ENCODE peak calls at places on chromosomes 7 and 10, in seven cellular contexts. One of them, this sample, is unnamed.

GRCh38 chr7:131532570-131533091 is 23.8 kb downstream of the PODXL start:
- DNase-seq in cardiac muscle cell: no peak
- DNase-seq in mesendoderm: no peak
- DNase-seq in neuronal stem cell: no peak
- DNase-seq in HFFc6: no peak
- DNase-seq in M059J: no peak
- DNase-seq in nucleus accumbens: no peak
- DNase-seq in this sample: no peak

GRCh38 chr7:22561895-22562593 is 62.1 kb upstream of the STEAP1B start:
- DNase-seq in cardiac muscle cell: no peak
- DNase-seq in mesendoderm: peak
- DNase-seq in neuronal stem cell: no peak
- DNase-seq in HFFc6: no peak
- DNase-seq in M059J: peak
- DNase-seq in nucleus accumbens: no peak
- DNase-seq in this sample: no peak

GRCh38 chr10:123974406-123974805 is 82.8 kb upstream of the CPXM2 start:
- DNase-seq in cardiac muscle cell: no peak
- DNase-seq in mesendoderm: peak
- DNase-seq in neuronal stem cell: no peak
- DNase-seq in HFFc6: peak
- DNase-seq in M059J: peak
- DNase-seq in nucleus accumbens: no peak
- DNase-seq in this sample: no peak

GRCh38 chr7:139777304-139777890 is 401 bp downstream of the HIPK2 start:
- DNase-seq in cardiac muscle cell: peak
- DNase-seq in mesendoderm: peak
- DNase-seq in neuronal stem cell: peak
- DNase-seq in HFFc6: no peak
- DNase-seq in M059J: peak
- DNase-seq in nucleus accumbens: no peak
- DNase-seq in this sample: peak

GRCh38 chr10:58568428-58568935 is 55.8 kb downstream of the BICC1 start:
- DNase-seq in cardiac muscle cell: no peak
- DNase-seq in mesendoderm: no peak
- DNase-seq in neuronal stem cell: no peak
- DNase-seq in HFFc6: no peak
- DNase-seq in M059J: no peak
- DNase-seq in nucleus accumbens: no peak
- DNase-seq in this sample: no peak

GRCh38 chr7:158495780-158496179 is 91.8 kb downstream of the PTPRN2 start:
- DNase-seq in cardiac muscle cell: peak
- DNase-seq in mesendoderm: peak
- DNase-seq in neuronal stem cell: peak
- DNase-seq in HFFc6: no peak
- DNase-seq in M059J: peak
- DNase-seq in nucleus accumbens: no peak
- DNase-seq in this sample: no peak

GRCh38 chr7:89837515-89837914 is 316.8 kb upstream of the STEAP1 start:
- DNase-seq in cardiac muscle cell: no peak
- DNase-seq in mesendoderm: peak
- DNase-seq in neuronal stem cell: peak
- DNase-seq in HFFc6: no peak
- DNase-seq in M059J: peak
- DNase-seq in nucleus accumbens: no peak
- DNase-seq in this sample: no peak

GRCh38 chr10:26593896-26594295 is 103.6 kb upstream of the PDSS1 start:
- DNase-seq in cardiac muscle cell: no peak
- DNase-seq in mesendoderm: no peak
- DNase-seq in neuronal stem cell: no peak
- DNase-seq in HFFc6: no peak
- DNase-seq in M059J: no peak
- DNase-seq in nucleus accumbens: no peak
- DNase-seq in this sample: no peak

GRCh38 chr7:75866497-75867389 is 12.1 kb upstream of the RHBDD2 start:
- DNase-seq in cardiac muscle cell: peak
- DNase-seq in mesendoderm: peak
- DNase-seq in neuronal stem cell: peak
- DNase-seq in HFFc6: peak
- DNase-seq in M059J: peak
- DNase-seq in nucleus accumbens: peak
- DNase-seq in this sample: peak

GRCh38 chr7:15972767-15973362 is 286.4 kb upstream of the MEOX2 start:
- DNase-seq in cardiac muscle cell: no peak
- DNase-seq in mesendoderm: no peak
- DNase-seq in neuronal stem cell: no peak
- DNase-seq in HFFc6: peak
- DNase-seq in M059J: peak
- DNase-seq in nucleus accumbens: no peak
- DNase-seq in this sample: peak

GRCh38 chr7:150719960-150720891 is 3.8 kb downstream of the GIMAP1 start:
- DNase-seq in cardiac muscle cell: no peak
- DNase-seq in mesendoderm: no peak
- DNase-seq in neuronal stem cell: no peak
- DNase-seq in HFFc6: no peak
- DNase-seq in M059J: no peak
- DNase-seq in nucleus accumbens: no peak
- DNase-seq in this sample: no peak

GRCh38 chr7:23332881-23333612 is 33.9 kb downstream of the MALSU1 start:
- DNase-seq in cardiac muscle cell: no peak
- DNase-seq in mesendoderm: no peak
- DNase-seq in neuronal stem cell: no peak
- DNase-seq in HFFc6: peak
- DNase-seq in M059J: peak
- DNase-seq in nucleus accumbens: no peak
- DNase-seq in this sample: no peak

GRCh38 chr7:150845471-150845870 is 6.8 kb upstream of the AOC1 start:
- DNase-seq in cardiac muscle cell: peak
- DNase-seq in mesendoderm: no peak
- DNase-seq in neuronal stem cell: no peak
- DNase-seq in HFFc6: no peak
- DNase-seq in M059J: no peak
- DNase-seq in nucleus accumbens: peak
- DNase-seq in this sample: no peak

GRCh38 chr10:91603931-91604331 is 28.9 kb downstream of the PPP1R3C start:
- DNase-seq in cardiac muscle cell: no peak
- DNase-seq in mesendoderm: no peak
- DNase-seq in neuronal stem cell: no peak
- DNase-seq in HFFc6: no peak
- DNase-seq in M059J: peak
- DNase-seq in nucleus accumbens: no peak
- DNase-seq in this sample: no peak

GRCh38 chr10:55822096-55822495 is 539.0 kb downstream of the ZWINT start:
- DNase-seq in cardiac muscle cell: no peak
- DNase-seq in mesendoderm: peak
- DNase-seq in neuronal stem cell: no peak
- DNase-seq in HFFc6: no peak
- DNase-seq in M059J: no peak
- DNase-seq in nucleus accumbens: no peak
- DNase-seq in this sample: no peak

GRCh38 chr10:128095023-128095752 is 31.0 kb downstream of the MKI67 start:
- DNase-seq in cardiac muscle cell: no peak
- DNase-seq in mesendoderm: peak
- DNase-seq in neuronal stem cell: no peak
- DNase-seq in HFFc6: no peak
- DNase-seq in M059J: peak
- DNase-seq in nucleus accumbens: no peak
- DNase-seq in this sample: no peak

GRCh38 chr10:11180228-11180627 is 162.6 kb downstream of the CELF2 start:
- DNase-seq in cardiac muscle cell: no peak
- DNase-seq in mesendoderm: no peak
- DNase-seq in neuronal stem cell: no peak
- DNase-seq in HFFc6: no peak
- DNase-seq in M059J: no peak
- DNase-seq in nucleus accumbens: no peak
- DNase-seq in this sample: no peak

GRCh38 chr10:131700032-131700431 is 200.8 kb upstream of the PPP2R2D start:
- DNase-seq in cardiac muscle cell: no peak
- DNase-seq in mesendoderm: no peak
- DNase-seq in neuronal stem cell: no peak
- DNase-seq in HFFc6: no peak
- DNase-seq in M059J: no peak
- DNase-seq in nucleus accumbens: no peak
- DNase-seq in this sample: no peak

GRCh38 chr7:151873402-151873965 is 3.4 kb downstream of the PRKAG2 start:
- DNase-seq in cardiac muscle cell: no peak
- DNase-seq in mesendoderm: no peak
- DNase-seq in neuronal stem cell: no peak
- DNase-seq in HFFc6: no peak
- DNase-seq in M059J: peak
- DNase-seq in nucleus accumbens: no peak
- DNase-seq in this sample: no peak

GRCh38 chr7:21972397-21972784 is 26.7 kb upstream of the CDCA7L start:
- DNase-seq in cardiac muscle cell: no peak
- DNase-seq in mesendoderm: peak
- DNase-seq in neuronal stem cell: no peak
- DNase-seq in HFFc6: no peak
- DNase-seq in M059J: peak
- DNase-seq in nucleus accumbens: no peak
- DNase-seq in this sample: no peak

GRCh38 chr10:76299501-76299900 is 868.1 kb downstream of the LRMDA start:
- DNase-seq in cardiac muscle cell: no peak
- DNase-seq in mesendoderm: peak
- DNase-seq in neuronal stem cell: no peak
- DNase-seq in HFFc6: no peak
- DNase-seq in M059J: peak
- DNase-seq in nucleus accumbens: no peak
- DNase-seq in this sample: no peak

GRCh38 chr7:17546206-17546998 is 247.9 kb downstream of the AHR start:
- DNase-seq in cardiac muscle cell: no peak
- DNase-seq in mesendoderm: no peak
- DNase-seq in neuronal stem cell: no peak
- DNase-seq in HFFc6: peak
- DNase-seq in M059J: peak
- DNase-seq in nucleus accumbens: no peak
- DNase-seq in this sample: no peak

GRCh38 chr7:159049266-159050025 is 95.2 kb downstream of the VIPR2 start:
- DNase-seq in cardiac muscle cell: no peak
- DNase-seq in mesendoderm: no peak
- DNase-seq in neuronal stem cell: no peak
- DNase-seq in HFFc6: no peak
- DNase-seq in M059J: no peak
- DNase-seq in nucleus accumbens: no peak
- DNase-seq in this sample: no peak

GRCh38 chr10:955127-955819 is 23.8 kb upstream of the LARP4B start:
- DNase-seq in cardiac muscle cell: no peak
- DNase-seq in mesendoderm: no peak
- DNase-seq in neuronal stem cell: no peak
- DNase-seq in HFFc6: no peak
- DNase-seq in M059J: no peak
- DNase-seq in nucleus accumbens: no peak
- DNase-seq in this sample: no peak

GRCh38 chr10:18406136-18406535 is 245.3 kb downstream of the NSUN6 start:
- DNase-seq in cardiac muscle cell: no peak
- DNase-seq in mesendoderm: peak
- DNase-seq in neuronal stem cell: no peak
- DNase-seq in HFFc6: no peak
- DNase-seq in M059J: no peak
- DNase-seq in nucleus accumbens: no peak
- DNase-seq in this sample: no peak

GRCh38 chr7:82665966-82666507 is 222.5 kb upstream of the CACNA2D1 start:
- DNase-seq in cardiac muscle cell: no peak
- DNase-seq in mesendoderm: no peak
- DNase-seq in neuronal stem cell: no peak
- DNase-seq in HFFc6: no peak
- DNase-seq in M059J: no peak
- DNase-seq in nucleus accumbens: no peak
- DNase-seq in this sample: no peak

This sample was measured in hepatic stellate cell.